ENCODE peak calls at places on chromosome 14, in ten cellular contexts. L is fibroblast of mammary gland, Y is HFF-Myc, N is mucosa of descending colon, T is bronchial epithelial cell, X is AG09309, H is endothelial cell of umbilical vein, S is mammary epithelial cell, G is H9, J is glutamatergic neuron. W is an unnamed sample.

GRCh38 chr14:103544627-103545218 is 15.7 kb downstream of the TRMT61A start:
- DNase-seq in S (no peak), J (no peak), T (no peak), Y (no peak), L (no peak), G (no peak), H (no peak), X (no peak), N (no peak), W (no peak)

GRCh38 chr14:34496679-34497513 is 34.9 kb upstream of the SPTSSA start:
- DNase-seq in N (peak), L (peak), T (peak), X (peak), H (peak), S (peak), Y (peak), J (no peak), G (peak), W (peak)

GRCh38 chr14:105999361-106000028 is 473.1 kb downstream of the TMEM121 start:
- DNase-seq in H (no peak), N (peak), G (no peak), T (no peak), Y (no peak), J (no peak), L (peak), X (no peak), S (no peak), W (peak)

GRCh38 chr14:41607119-41607785 is 576 bp downstream of the LRFN5 start:
- DNase-seq in L (peak), Y (no peak), G (no peak), H (no peak), N (no peak), S (peak), J (peak), T (no peak), X (no peak), W (peak)

GRCh38 chr14:31420319-31421081 is at the start of gene HEATR5A:
- DNase-seq in G (peak), X (peak), L (peak), H (peak), T (peak), Y (peak), N (peak), J (peak), S (peak), W (peak)

GRCh38 chr14:81172881-81173280 is 47.9 kb downstream of the GTF2A1 start:
- DNase-seq in H (no peak), T (no peak), X (no peak), G (no peak), Y (no peak), J (no peak), S (no peak), L (no peak), N (no peak), W (no peak)

GRCh38 chr14:82003418-82003817 is 469.8 kb upstream of the SEL1L start:
- DNase-seq in T (no peak), J (no peak), Y (no peak), S (no peak), L (no peak), H (no peak), G (no peak), N (no peak), X (no peak), W (no peak)

GRCh38 chr14:80404413-80404812 is 193.1 kb upstream of the DIO2 start:
- DNase-seq in N (no peak), S (no peak), G (peak), J (no peak), Y (no peak), H (no peak), X (no peak), L (no peak), T (no peak), W (peak)

GRCh38 chr14:93970967-93971634 is 5.3 kb downstream of the ASB2 start:
- DNase-seq in Y (no peak), J (peak), S (no peak), L (no peak), T (no peak), X (no peak), G (no peak), N (peak), H (no peak), W (no peak)

GRCh38 chr14:94158239-94158888 is 15.8 kb upstream of the PPP4R4 start:
- DNase-seq in X (no peak), H (no peak), T (peak), J (no peak), S (peak), G (no peak), L (no peak), N (no peak), Y (no peak), W (no peak)

GRCh38 chr14:73246387-73247150 is 9.3 kb downstream of the PAPLN start:
- DNase-seq in H (no peak), Y (no peak), S (no peak), N (peak), L (no peak), X (no peak), J (no peak), T (no peak), G (no peak), W (no peak)

GRCh38 chr14:55398679-55399078 is 13.0 kb downstream of the ATG14 start:
- DNase-seq in N (no peak), X (peak), H (peak), L (peak), T (peak), Y (peak), G (no peak), S (peak), J (no peak), W (no peak)

GRCh38 chr14:105487449-105487985 is 831 bp downstream of the CRIP1 start:
- DNase-seq in G (no peak), Y (no peak), T (no peak), L (no peak), N (peak), X (no peak), S (no peak), H (no peak), J (no peak), W (no peak)

GRCh38 chr14:78767436-78767835 is 597.3 kb downstream of the NRXN3 start:
- DNase-seq in H (no peak), G (no peak), N (no peak), T (no peak), S (no peak), L (peak), X (no peak), Y (no peak), J (no peak), W (no peak)

GRCh38 chr14:99393059-99393655 is 87.5 kb downstream of the SETD3 start:
- DNase-seq in G (peak), X (no peak), J (peak), T (peak), Y (no peak), L (peak), S (peak), H (peak), N (no peak), W (peak)

GRCh38 chr14:90355540-90356518 is 24.1 kb upstream of the NRDE2 start:
- DNase-seq in S (no peak), L (peak), Y (no peak), X (no peak), N (no peak), H (no peak), J (no peak), G (no peak), T (peak), W (no peak)

GRCh38 chr14:102217399-102217798 is 77.7 kb downstream of the WDR20 start:
- DNase-seq in Y (no peak), H (no peak), S (no peak), L (no peak), T (no peak), X (no peak), J (no peak), G (no peak), N (no peak), W (no peak)

GRCh38 chr14:53356361-53357150 is 203.4 kb upstream of the DDHD1 start:
- DNase-seq in T (peak), G (peak), S (peak), X (no peak), H (no peak), L (no peak), N (no peak), Y (no peak), J (no peak), W (peak)

GRCh38 chr14:26528415-26529182 is 69.2 kb downstream of the NOVA1 start:
- DNase-seq in Y (no peak), X (no peak), H (no peak), N (no peak), G (no peak), L (peak), T (no peak), S (no peak), J (no peak), W (no peak)

GRCh38 chr14:58717821-58718220 is 80.1 kb downstream of the DACT1 start:
- DNase-seq in N (no peak), S (no peak), J (no peak), H (no peak), Y (no peak), T (no peak), X (no peak), G (no peak), L (no peak), W (no peak)

GRCh38 chr14:23433457-23433856 is 2.0 kb downstream of the MYH7 start:
- DNase-seq in J (no peak), T (no peak), N (no peak), Y (no peak), X (no peak), H (no peak), S (no peak), L (no peak), G (peak), W (peak)

GRCh38 chr14:39467889-39468524 is 35.8 kb upstream of the FBXO33 start:
- DNase-seq in N (no peak), L (peak), T (peak), S (peak), G (peak), H (peak), X (peak), Y (no peak), J (peak), W (peak)

GRCh38 chr14:54259821-54260220 is 137.0 kb upstream of the CDKN3 start:
- DNase-seq in S (no peak), G (no peak), L (no peak), T (no peak), N (no peak), Y (no peak), H (no peak), X (no peak), J (no peak), W (no peak)

GRCh38 chr14:61184117-61184516 is 97.0 kb downstream of the TMEM30B start:
- DNase-seq in J (no peak), T (peak), S (peak), H (peak), L (peak), G (no peak), X (peak), N (no peak), Y (peak), W (no peak)

GRCh38 chr14:83047436-83047835 is 1513.8 kb upstream of the SEL1L start:
- DNase-seq in L (no peak), S (no peak), G (no peak), H (no peak), N (no peak), J (no peak), X (no peak), T (no peak), Y (no peak), W (no peak)

GRCh38 chr14:83058068-83058467 is 1524.4 kb upstream of the SEL1L start:
- DNase-seq in J (no peak), T (no peak), L (no peak), Y (no peak), G (no peak), H (no peak), S (no peak), N (no peak), X (no peak), W (no peak)

DNA sequence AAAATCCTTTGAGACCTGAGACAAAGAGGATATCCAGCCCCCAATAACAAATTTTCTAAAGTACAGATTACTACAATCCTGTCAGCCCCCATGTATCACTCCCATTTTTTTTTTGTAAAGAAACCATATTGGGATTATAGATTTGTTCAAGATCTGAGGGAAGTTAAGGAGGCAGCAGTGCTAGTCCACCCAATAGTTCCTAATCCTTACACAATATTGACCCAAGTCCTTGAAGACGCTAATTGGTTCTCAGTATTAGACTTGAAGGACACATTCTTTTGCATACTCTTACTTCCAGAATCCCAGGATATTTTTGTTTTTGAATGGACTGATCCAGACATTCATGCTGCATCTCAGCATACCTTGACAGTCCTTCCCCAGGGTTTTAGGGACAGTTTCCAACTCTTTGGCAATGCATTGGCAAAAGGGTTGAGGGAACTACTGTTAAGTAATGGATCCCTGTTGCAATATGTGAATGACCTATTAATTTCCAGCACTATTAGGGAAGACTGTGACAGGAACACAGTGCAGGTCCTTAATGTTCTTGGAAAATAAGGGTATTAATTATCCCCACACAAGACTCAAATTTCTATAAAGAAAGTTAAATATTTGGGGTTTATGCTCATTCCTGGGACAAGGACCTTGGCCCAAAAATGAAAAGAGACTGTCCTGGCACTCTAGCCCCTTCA is 1519.5 kb upstream of the SEL1L start:
- DNase-seq in N (no peak), L (no peak), S (no peak), X (no peak), T (no peak), G (no peak), Y (no peak), H (no peak), J (no peak), W (no peak)
- TF ChIP-seq CTCF in N (no peak), L (no peak), S (no peak), X (no peak), T (no peak), G (no peak), Y (no peak), H (no peak), J (no peak), W (no peak)

GRCh38 chr14:75884198-75884611 is 97.6 kb downstream of the TGFB3 start:
- DNase-seq in Y (no peak), T (peak), N (no peak), L (peak), S (peak), X (peak), J (no peak), G (no peak), H (no peak), W (peak)
- TF ChIP-seq CTCF in Y (peak), T (peak), N (no peak), L (peak), S (peak), X (peak), J (peak), G (peak), H (peak), W (peak)

DNA sequence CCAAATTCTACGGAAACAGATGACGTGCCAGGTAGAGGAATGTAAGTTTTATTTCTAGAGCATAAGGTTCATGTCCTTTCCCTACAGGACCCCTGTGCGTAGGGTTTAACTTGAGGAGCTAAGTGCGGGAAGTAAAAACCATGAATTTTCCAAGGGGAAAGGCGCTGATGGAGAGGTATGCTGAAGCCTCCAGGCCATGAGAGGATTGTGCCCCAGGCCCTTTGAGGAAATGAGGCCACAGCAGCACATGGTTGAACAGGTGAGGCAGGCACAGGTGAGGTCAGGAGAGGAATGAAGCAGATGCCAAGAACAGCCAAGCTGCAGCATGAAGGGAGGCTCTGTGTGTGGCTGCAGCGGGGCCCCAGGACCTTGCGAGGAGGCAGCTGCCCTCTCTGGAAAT is 14.7 kb downstream of the ESRRB start:
- DNase-seq in T (no peak), H (no peak), S (no peak), J (no peak), L (no peak), G (no peak), X (no peak), Y (no peak), N (no peak), W (no peak)
- TF ChIP-seq CTCF in T (no peak), H (no peak), S (no peak), J (no peak), L (no peak), G (no peak), X (no peak), Y (no peak), N (no peak), W (no peak)

GRCh38 chr14:100541621-100542560 is 45.3 kb downstream of the BEGAIN start:
- DNase-seq in J (peak), H (no peak), X (no peak), Y (no peak), T (no peak), S (no peak), L (no peak), N (peak), G (no peak), W (no peak)

GRCh38 chr14:100539319-100539645 is 47.9 kb downstream of the BEGAIN start:
- DNase-seq in G (no peak), S (no peak), X (no peak), L (no peak), T (no peak), N (no peak), Y (no peak), H (no peak), J (peak), W (peak)

GRCh38 chr14:100540926-100541620 is 46.1 kb downstream of the BEGAIN start:
- DNase-seq in G (no peak), S (no peak), L (no peak), T (no peak), X (no peak), N (peak), J (no peak), Y (no peak), H (no peak), W (no peak)

GRCh38 chr14:100539766-100540140 is 47.5 kb downstream of the BEGAIN start:
- DNase-seq in N (peak), Y (no peak), J (peak), L (no peak), S (no peak), X (no peak), T (no peak), H (no peak), G (no peak), W (no peak)

GRCh38 chr14:100540141-100540925 is 46.9 kb downstream of the BEGAIN start:
- DNase-seq in Y (no peak), T (no peak), S (no peak), X (no peak), L (no peak), J (peak), G (peak), N (peak), H (no peak), W (peak)
- TF ChIP-seq CTCF in Y (peak), T (peak), S (no peak), X (peak), L (no peak), J (peak), G (peak), N (no peak), H (peak), W (peak)

GRCh38 chr14:76866469-76866868 is 40.3 kb downstream of the LRRC74A start:
- DNase-seq in G (no peak), L (no peak), T (no peak), H (no peak), Y (no peak), X (no peak), N (no peak), J (no peak), S (no peak), W (no peak)

GRCh38 chr14:76867536-76868452 is 41.6 kb downstream of the LRRC74A start:
- DNase-seq in N (no peak), X (no peak), Y (no peak), S (no peak), H (no peak), T (no peak), J (no peak), L (no peak), G (no peak), W (no peak)

GRCh38 chr14:76868453-76869170 is 42.4 kb downstream of the LRRC74A start:
- DNase-seq in Y (no peak), G (peak), T (no peak), L (no peak), S (no peak), J (no peak), N (no peak), X (no peak), H (no peak), W (no peak)

GRCh38 chr14:76872796-76873432 is 46.7 kb downstream of the LRRC74A start:
- DNase-seq in S (peak), J (peak), X (no peak), Y (no peak), L (peak), G (peak), T (peak), H (peak), N (no peak), W (peak)

DNA sequence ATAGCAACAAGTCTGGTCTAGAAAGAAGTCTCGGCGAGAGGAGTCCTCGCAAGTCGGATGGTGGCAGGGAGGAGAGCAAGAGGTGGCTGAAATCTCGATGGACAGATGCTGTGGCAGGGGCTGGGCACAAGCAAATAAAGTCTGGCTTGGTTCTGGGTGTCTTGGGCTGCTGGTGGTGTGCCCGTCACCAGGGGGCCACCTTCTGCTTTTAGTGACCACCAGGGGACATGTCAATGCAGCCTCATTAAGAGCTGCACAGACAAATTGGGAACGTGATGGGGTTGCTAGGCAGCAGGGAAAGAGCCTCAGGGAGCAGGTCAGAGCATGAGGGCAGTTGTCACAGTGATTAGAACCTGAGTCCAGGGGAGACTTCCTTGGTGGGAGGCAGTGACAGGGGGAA is 43.9 kb downstream of the LRRC74A start:
- DNase-seq in L (no peak), G (peak), Y (no peak), X (no peak), N (no peak), H (no peak), J (peak), T (no peak), S (no peak), W (peak)
- TF ChIP-seq CTCF in L (no peak), G (peak), Y (peak), X (peak), N (no peak), H (peak), J (peak), T (no peak), S (peak), W (peak)

GRCh38 chr14:33477752-33478151 is 473.1 kb downstream of the EGLN3 start:
- DNase-seq in H (no peak), Y (no peak), J (no peak), L (no peak), S (no peak), N (no peak), T (no peak), X (no peak), G (no peak), W (no peak)

GRCh38 chr14:33480589-33481184 is 470.2 kb downstream of the EGLN3 start:
- DNase-seq in L (no peak), Y (no peak), T (no peak), G (no peak), X (no peak), J (no peak), H (no peak), S (no peak), N (no peak), W (no peak)

GRCh38 chr14:33469898-33470297 is 481.0 kb downstream of the EGLN3 start:
- DNase-seq in T (no peak), Y (no peak), J (no peak), G (no peak), X (no peak), S (no peak), H (no peak), N (no peak), L (no peak), W (no peak)

DNA sequence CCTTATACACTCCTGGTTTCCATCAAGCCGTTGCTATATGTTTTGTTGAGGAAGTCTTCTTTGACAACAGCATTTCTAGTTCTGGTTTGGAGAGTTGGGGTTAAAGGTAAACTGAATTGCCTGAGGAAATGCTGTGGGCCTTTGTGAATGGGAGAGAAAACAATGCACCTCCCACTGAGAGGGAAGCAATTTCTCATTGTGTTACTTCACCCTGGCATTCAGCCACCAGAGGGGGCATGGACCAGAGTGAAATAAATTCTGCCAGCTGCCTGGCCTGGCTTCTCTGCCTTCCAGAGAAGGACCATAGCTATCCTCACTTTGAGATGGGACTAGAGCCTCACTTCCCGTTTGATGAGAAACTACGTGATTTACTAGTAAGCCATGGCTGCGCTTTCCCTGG is 475.3 kb downstream of the EGLN3 start:
- DNase-seq in X (no peak), H (peak), L (peak), J (peak), Y (peak), T (peak), S (peak), G (peak), N (no peak), W (peak)
- TF ChIP-seq CTCF in X (peak), H (peak), L (peak), J (peak), Y (peak), T (peak), S (peak), G (peak), N (no peak), W (peak)

W was measured in endodermal cell.